ENCODE peak calls at places on chromosomes 4 and X, in six cellular contexts. H is psoas muscle; Q is H7; E is NCI-H2081; D is activated CD8-positive, alpha-beta memory T cell treated with anti-CD3 and anti-CD28 coated beads for 48 hours; P is HCEC 1CT. C is an unnamed sample.

GRCh38 chrX:22276781-22277180 is 4.1 kb downstream of the CBLL2 start:
- DNase-seq in Q (no peak), H (no peak), P (peak), E (no peak), D (no peak), C (no peak)

GRCh38 chr4:169492436-169493163 is 119.8 kb downstream of the NEK1 start:
- DNase-seq in E (peak), Q (peak), H (no peak), D (peak), P (no peak), C (peak)

GRCh38 chr4:1723131-1723801 is 1.9 kb downstream of the TACC3 start:
- DNase-seq in Q (peak), D (no peak), H (no peak), E (no peak), P (no peak), C (no peak)

GRCh38 chrX:110852180-110852579 is 56.6 kb upstream of the CHRDL1 start:
- DNase-seq in E (peak), D (no peak), H (no peak), Q (peak), P (no peak), C (peak)

GRCh38 chr4:81084029-81084428 is 53.5 kb downstream of the BMP3 start:
- DNase-seq in Q (no peak), D (no peak), H (no peak), E (no peak), P (peak), C (no peak)

GRCh38 chr4:164383187-164384181 is 370.4 kb upstream of the SMIM31 start:
- DNase-seq in P (no peak), D (no peak), E (peak), Q (peak), H (no peak), C (no peak)

GRCh38 chr4:38396845-38397547 is 267.0 kb upstream of the KLF3 start:
- DNase-seq in E (no peak), P (no peak), Q (no peak), H (no peak), D (no peak), C (no peak)

GRCh38 chr4:108166441-108167315 is 2.1 kb downstream of the LEF1 start:
- DNase-seq in Q (peak), H (no peak), D (peak), P (no peak), E (no peak), C (peak)

GRCh38 chr4:95505149-95505548 is 43.6 kb downstream of the UNC5C start:
- DNase-seq in Q (no peak), H (no peak), E (no peak), P (no peak), D (no peak), C (peak)

GRCh38 chr4:113406723-113407016 is 354.9 kb downstream of the CAMK2D start:
- DNase-seq in H (no peak), P (no peak), D (no peak), E (peak), Q (no peak), C (no peak)

GRCh38 chr4:138007572-138007971 is 234.6 kb downstream of the SLC7A11 start:
- DNase-seq in P (peak), Q (peak), E (no peak), D (no peak), H (no peak), C (peak)

GRCh38 chr4:155174668-155175067 is 33.8 kb upstream of the NPY2R start:
- DNase-seq in P (no peak), D (no peak), Q (no peak), H (no peak), E (no peak), C (no peak)

GRCh38 chrX:64206556-64207162 is 1.2 kb upstream of the AMER1 start:
- DNase-seq in H (peak), D (no peak), Q (no peak), P (peak), E (no peak), C (no peak)

GRCh38 chr4:53490161-53490915 is 100.9 kb downstream of the LNX1 start:
- DNase-seq in H (no peak), D (no peak), Q (no peak), P (peak), E (no peak), C (no peak)

GRCh38 chr4:6773106-6773505 is 9.4 kb upstream of the KIAA0232 start:
- DNase-seq in Q (no peak), D (no peak), E (no peak), P (no peak), H (no peak), C (no peak)

GRCh38 chr4:48180234-48180633 is 46.2 kb upstream of the TXK start:
- DNase-seq in P (peak), E (no peak), H (no peak), D (no peak), Q (no peak), C (no peak)

GRCh38 chr4:107034091-107034698 is 1.9 kb downstream of the DKK2 start:
- DNase-seq in P (peak), D (no peak), Q (peak), H (peak), E (no peak), C (peak)

GRCh38 chr4:168848112-168848511 is 161.9 kb downstream of the CBR4 start:
- DNase-seq in P (no peak), E (no peak), Q (no peak), H (no peak), D (no peak), C (peak)

GRCh38 chr4:1460967-1461868 is 55.0 kb upstream of the NKX1-1 start:
- DNase-seq in Q (peak), D (no peak), H (no peak), E (no peak), P (no peak), C (no peak)

GRCh38 chr4:141654098-141654497 is 17.7 kb downstream of the IL15 start:
- DNase-seq in P (peak), H (peak), Q (peak), E (no peak), D (no peak), C (peak)

GRCh38 chr4:138406881-138407280 is 164.7 kb upstream of the SLC7A11 start:
- DNase-seq in P (no peak), E (no peak), H (no peak), D (no peak), Q (no peak), C (no peak)

GRCh38 chr4:184911310-184911709 is 85.5 kb upstream of the ACSL1 start:
- DNase-seq in D (no peak), E (no peak), Q (no peak), H (no peak), P (no peak), C (peak)

GRCh38 chr4:59553739-59554126 is 1646.4 kb upstream of the ADGRL3 start:
- DNase-seq in P (no peak), H (no peak), E (no peak), D (no peak), Q (no peak), C (peak)

GRCh38 chrX:19954707-19955106 is 36.2 kb downstream of the BCLAF3 start:
- DNase-seq in P (no peak), E (no peak), Q (no peak), D (no peak), H (no peak), C (no peak)

GRCh38 chr4:145098675-145099037 is 545 bp downstream of the ABCE1 start:
- DNase-seq in H (peak), D (peak), Q (no peak), P (peak), E (peak), C (peak)